ENCODE peak calls at places on chromosomes 4 and X, in eight cellular contexts. Q is CD8-positive, alpha-beta T cell; M is bronchial epithelial cell; K is GM06990; D is Peyer's patch; T is Calu3; R is astrocyte of the spinal cord; Z is choroid plexus epithelial cell. V is an unnamed sample.

GRCh38 chr4:168765726-168766125 is 244.3 kb downstream of the CBR4 start:
- DNase-seq in Q (no peak), M (peak), K (no peak), D (no peak), T (peak), R (peak), Z (no peak), V (no peak)

GRCh38 chrX:74383611-74384010 is 37.7 kb upstream of the SLC16A2 start:
- DNase-seq in Q (no peak), M (peak), K (no peak), D (no peak), T (peak), R (peak), Z (peak), V (no peak)

GRCh38 chr4:119733431-119733830 is 104.8 kb upstream of the PDE5A start:
- DNase-seq in Q (no peak), M (peak), K (no peak), D (no peak), T (no peak), R (peak), Z (peak), V (no peak)

GRCh38 chr4:187309456-187309855 is 585.8 kb upstream of the FAT1 start:
- DNase-seq in Q (no peak), M (peak), K (no peak), D (no peak), T (no peak), R (peak), Z (peak), V (no peak)

GRCh38 chr4:2365054-2365912 is 53.2 kb downstream of the ZFYVE28 start:
- DNase-seq in Q (peak), M (no peak), K (no peak), D (no peak), T (no peak), R (no peak), Z (no peak), V (no peak)

GRCh38 chrX:67961516-67961915 is 417.7 kb downstream of the AR start:
- DNase-seq in Q (no peak), M (no peak), K (no peak), D (no peak), T (no peak), R (no peak), Z (no peak), V (no peak)

GRCh38 chr4:24209131-24209530 is 319.3 kb upstream of the PPARGC1A start:
- DNase-seq in Q (no peak), M (no peak), K (no peak), D (no peak), T (no peak), R (no peak), Z (no peak), V (no peak)

GRCh38 chrX:47662144-47662657 is 3.2 kb upstream of the UXT start:
- DNase-seq in Q (no peak), M (peak), K (no peak), D (no peak), T (no peak), R (peak), Z (peak), V (no peak)

GRCh38 chr4:2141762-2142520 is 82.8 kb downstream of the NAT8L start:
- DNase-seq in Q (no peak), M (no peak), K (no peak), D (no peak), T (no peak), R (peak), Z (peak), V (no peak)

GRCh38 chr4:124768596-124768995 is 56.1 kb upstream of the ANKRD50 start:
- DNase-seq in Q (no peak), M (peak), K (no peak), D (no peak), T (no peak), R (no peak), Z (no peak), V (no peak)

GRCh38 chrX:15343075-15343476 is 7.8 kb upstream of the PIGA start:
- DNase-seq in Q (no peak), M (peak), K (no peak), D (no peak), T (peak), R (no peak), Z (no peak), V (no peak)

GRCh38 chr4:5753766-5754528 is 42.9 kb downstream of the EVC start:
- DNase-seq in Q (no peak), M (peak), K (peak), D (no peak), T (peak), R (peak), Z (peak), V (no peak)

GRCh38 chrX:40054793-40055192 is 43.0 kb downstream of the BCOR start:
- DNase-seq in Q (no peak), M (peak), K (no peak), D (no peak), T (no peak), R (no peak), Z (no peak), V (no peak)

GRCh38 chr4:4432341-4433125 is 45.6 kb downstream of the NSG1 start:
- DNase-seq in Q (no peak), M (no peak), K (no peak), D (no peak), T (no peak), R (no peak), Z (no peak), V (no peak)

GRCh38 chr4:89166971-89167475 is 55.7 kb downstream of the TIGD2 start:
- DNase-seq in Q (no peak), M (no peak), K (no peak), D (no peak), T (no peak), R (no peak), Z (no peak), V (no peak)

GRCh38 chrX:54494970-54495813 is 842 bp downstream of the FGD1 start:
- DNase-seq in Q (no peak), M (no peak), K (no peak), D (no peak), T (no peak), R (peak), Z (no peak), V (no peak)

GRCh38 chrX:133258481-133258880 is 40.3 kb upstream of the TFDP3 start:
- DNase-seq in Q (no peak), M (peak), K (no peak), D (no peak), T (no peak), R (peak), Z (peak), V (no peak)

GRCh38 chr4:152972821-152973613 is 36.9 kb downstream of the FHDC1 start:
- DNase-seq in Q (no peak), M (peak), K (no peak), D (no peak), T (no peak), R (peak), Z (peak), V (no peak)

GRCh38 chr4:36394352-36394903 is 113.0 kb downstream of the DTHD1 start:
- DNase-seq in Q (peak), M (peak), K (no peak), D (no peak), T (no peak), R (no peak), Z (no peak), V (no peak)

GRCh38 chr4:107682306-107682705 is 37.7 kb downstream of the PAPSS1 start:
- DNase-seq in Q (no peak), M (no peak), K (no peak), D (no peak), T (no peak), R (no peak), Z (no peak), V (no peak)

GRCh38 chrX:9562851-9563250 is 98.0 kb downstream of the TBL1X start:
- DNase-seq in Q (no peak), M (peak), K (no peak), D (no peak), T (peak), R (peak), Z (peak), V (no peak)

DNA sequence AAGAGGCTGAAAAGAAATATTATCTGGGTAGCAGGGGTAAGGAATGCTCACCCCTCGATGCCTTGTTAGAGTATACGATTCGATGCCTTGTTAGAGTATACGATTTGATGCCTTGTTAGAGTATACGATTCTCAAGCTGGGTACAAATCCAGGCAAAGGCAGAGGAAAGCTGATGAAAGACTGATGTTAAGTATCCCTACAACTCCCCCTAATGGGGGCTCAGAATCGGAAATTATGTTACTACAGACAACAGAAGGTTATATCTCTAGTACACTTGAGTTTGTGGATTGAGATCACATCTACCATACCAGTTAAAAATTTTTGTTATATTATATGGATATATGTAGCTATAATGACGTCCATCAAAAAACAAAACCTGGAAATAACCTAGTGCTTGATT is 4.8 kb downstream of the LRRC66 start:
- DNase-seq in Q (no peak), M (no peak), K (no peak), D (no peak), T (no peak), R (no peak), Z (peak), V (no peak)
- TF ChIP-seq CTCF in Q (no peak), M (no peak), K (no peak), D (no peak), T (no peak), R (peak), Z (peak), V (no peak)

DNA sequence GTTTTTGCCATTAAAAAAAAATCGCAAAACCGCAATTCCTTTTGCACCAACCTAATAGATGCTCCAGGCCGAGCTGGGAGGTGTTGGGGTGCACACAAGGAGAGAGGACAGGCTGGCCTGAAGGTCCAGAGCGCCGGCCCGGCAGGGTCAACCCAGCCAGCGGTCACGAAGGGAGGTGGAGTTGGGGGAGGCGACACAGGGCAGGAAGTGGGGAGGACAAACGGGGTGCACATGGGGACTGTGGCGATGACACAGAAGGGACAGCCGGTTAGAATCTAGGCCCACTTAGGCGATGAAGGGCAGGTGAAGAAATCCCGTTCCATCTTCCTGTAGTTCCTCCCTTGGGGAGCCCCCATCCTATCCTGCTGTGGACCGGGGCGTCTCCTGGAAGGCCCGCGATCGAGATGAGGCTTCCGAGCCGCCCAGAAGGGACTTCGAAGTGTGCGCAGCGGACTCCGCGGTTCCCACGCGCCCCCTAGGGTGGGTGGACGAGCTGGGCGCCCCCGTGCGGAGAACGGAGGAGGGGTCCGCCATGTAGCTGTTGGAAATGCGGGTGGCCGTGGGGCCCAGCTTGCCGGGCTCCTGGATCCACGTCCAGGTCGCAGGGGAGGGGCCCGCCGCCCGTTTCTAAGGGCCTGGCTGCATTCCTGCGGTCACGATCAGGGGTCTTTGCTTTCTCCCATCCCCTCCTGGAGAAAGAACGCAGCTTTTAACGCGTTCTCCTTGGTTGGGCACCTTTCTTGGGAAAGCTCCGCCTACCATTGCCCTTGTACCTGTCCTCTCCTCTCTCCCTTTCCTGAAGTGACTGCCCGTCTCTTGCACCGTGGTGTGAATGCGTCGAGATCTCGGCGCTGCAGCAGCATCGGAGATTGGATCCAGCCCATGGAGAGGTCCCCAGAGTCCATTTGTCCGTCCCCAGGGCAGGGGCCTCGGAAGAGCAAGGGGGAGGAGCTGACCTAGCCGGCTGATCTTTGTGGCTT is 17.0 kb upstream of the HPF1 start:
- DNase-seq in Q (peak), M (no peak), K (peak), D (no peak), T (no peak), R (peak), Z (no peak), V (peak)
- TF ChIP-seq CTCF in Q (no peak), M (no peak), K (no peak), D (no peak), T (no peak), R (peak), Z (peak), V (no peak)

GRCh38 chrX:155962906-155963305 is 34.6 kb upstream of the IL9R start:
- DNase-seq in Q (no peak), M (no peak), K (no peak), D (no peak), T (peak), R (no peak), Z (no peak), V (no peak)
- TF ChIP-seq CTCF in Q (no peak), M (no peak), K (no peak), D (no peak), T (no peak), R (no peak), Z (no peak), V (no peak)

DNA sequence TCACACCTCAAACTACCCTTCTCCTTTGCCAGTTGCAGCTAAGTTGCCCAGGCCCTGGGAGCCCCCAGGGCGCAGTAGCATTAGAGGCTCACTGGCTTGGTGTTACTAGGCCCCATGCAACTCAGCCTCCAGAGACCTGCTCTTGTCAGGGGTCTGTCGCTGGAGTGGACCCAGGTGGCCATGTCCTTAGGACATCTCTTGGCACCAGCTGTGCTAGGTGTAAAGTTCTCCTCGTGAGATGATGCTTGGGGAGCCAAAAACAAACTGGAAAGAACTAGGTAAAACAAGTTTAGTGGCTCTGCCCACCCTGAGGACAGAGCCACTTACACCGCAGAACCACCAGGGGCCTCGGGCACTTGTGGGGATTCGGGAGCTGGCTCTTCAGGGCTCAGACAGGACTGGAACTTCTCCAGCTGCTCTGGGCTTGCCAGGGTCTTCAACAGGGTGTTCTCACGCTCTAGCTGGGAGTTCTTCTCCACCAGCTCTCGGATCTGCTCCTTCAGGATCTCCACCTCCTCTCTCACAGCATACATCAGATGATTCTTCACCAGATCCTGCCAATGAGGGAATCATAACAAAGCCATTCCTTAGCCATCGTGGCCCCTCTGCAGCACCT is 61.3 kb downstream of the TSC22D3 start:
- DNase-seq in Q (peak), M (no peak), K (no peak), D (no peak), T (no peak), R (peak), Z (peak), V (no peak)
- TF ChIP-seq CTCF in Q (no peak), M (peak), K (peak), D (no peak), T (no peak), R (peak), Z (peak), V (no peak)

GRCh38 chrX:87583679-87584078 is 66.1 kb downstream of the KLHL4 start:
- DNase-seq in Q (peak), M (no peak), K (no peak), D (no peak), T (peak), R (no peak), Z (peak), V (no peak)
- TF ChIP-seq CTCF in Q (no peak), M (peak), K (peak), D (no peak), T (no peak), R (peak), Z (peak), V (no peak)